ENCODE peak calls at places on chromosomes 7 and 10, in six cellular contexts. K is NCI-H1092 treated with DMSO at 0.1 percent for 48 hours; P is astrocyte of the spinal cord; J is hypothalamus; O is stimulated activated CD4-positive, alpha-beta T cell treated with anti-CD3 and anti-CD28 coated beads, Interleukin-15, amount 100 ng/mL, for 1 hour; V is activated T-cell treated with anti-CD3 and anti-CD28 coated beads, Interleukin-2, amount 50 U/mL, for 72 hours. A is an unnamed sample.

GRCh38 chr7:140752533-140752932 is 56.0 kb downstream of the NDUFB2 start:
- DNase-seq in K (no peak), P (no peak), J (no peak), O (no peak), V (no peak), A (no peak)

GRCh38 chr7:138729444-138729843 is 28.3 kb upstream of the SVOPL start:
- DNase-seq in K (no peak), P (no peak), J (no peak), O (no peak), V (no peak), A (no peak)

GRCh38 chr10:68212721-68213352 is 19.1 kb downstream of the ATOH7 start:
- DNase-seq in K (no peak), P (peak; percentile 41), J (no peak), O (no peak), V (no peak), A (peak; percentile 69)

GRCh38 chr7:36045275-36045674 is 107.8 kb upstream of the EEPD1 start:
- DNase-seq in K (no peak), P (no peak), J (no peak), O (no peak), V (no peak), A (peak; percentile 62)

GRCh38 chr10:26725837-26726727 is 28.6 kb downstream of the PDSS1 start:
- DNase-seq in K (peak; percentile 22), P (peak; percentile 79), J (peak; percentile 7), O (peak; percentile 17), V (peak; percentile 36), A (peak; percentile 70)

GRCh38 chr10:100878291-100878910 is 34.4 kb upstream of the SLF2 start:
- DNase-seq in K (peak; percentile 31), P (peak; percentile 77), J (peak; percentile 31), O (no peak), V (peak; percentile 53), A (peak; percentile 72)

GRCh38 chr10:112461029-112461887 is 14.2 kb downstream of the VTI1A start:
- DNase-seq in K (no peak), P (peak; percentile 46), J (no peak), O (no peak), V (peak; percentile 82), A (peak; percentile 83)

GRCh38 chr10:1230138-1230537 is 174.0 kb downstream of the WDR37 start:
- DNase-seq in K (no peak), P (no peak), J (no peak), O (no peak), V (no peak), A (no peak)